ENCODE peak calls at places on chromosomes 4 and X, in seven cellular contexts. E is anterior cingulate cortex; V is occipital lobe; I is left colon; R is CD8-positive, alpha-beta T cell; O is AG08396; P is iris pigment epithelial cell. L is an unnamed sample.

GRCh38 chrX:617891-618290 is 12.7 kb upstream of the SHOX start:
- DNase-seq in E (no peak), V (no peak), I (no peak), R (peak; percentile 17), O (no peak), P (no peak), L (no peak)

GRCh38 chr4:158827475-158828085 is 58.8 kb downstream of the FNIP2 start:
- DNase-seq in E (no peak), V (no peak), I (no peak), R (no peak), O (no peak), P (no peak), L (no peak)

GRCh38 chrX:46838482-46838857 is 1.6 kb downstream of the RP2 start:
- DNase-seq in E (no peak), V (no peak), I (no peak), R (no peak), O (no peak), P (peak; percentile 22), L (no peak)

GRCh38 chrX:98506907-98507306 is 1623.2 kb downstream of the RPA4 start:
- DNase-seq in E (no peak), V (no peak), I (no peak), R (no peak), O (no peak), P (no peak), L (no peak)

GRCh38 chr4:169397762-169398161 is 127.0 kb upstream of the SH3RF1 start:
- DNase-seq in E (no peak), V (no peak), I (no peak), R (no peak), O (no peak), P (peak; percentile 65), L (peak; percentile 66)

GRCh38 chrX:31117195-31117594 is 45.4 kb upstream of the FTHL17 start:
- DNase-seq in E (no peak), V (no peak), I (no peak), R (no peak), O (no peak), P (no peak), L (no peak)

GRCh38 chr4:74426101-74426500 is 18.8 kb upstream of the AREG start:
- DNase-seq in E (no peak), V (no peak), I (no peak), R (no peak), O (no peak), P (peak; percentile 96), L (peak; percentile 89)

GRCh38 chr4:107034982-107035710 is 967 bp downstream of the DKK2 start:
- DNase-seq in E (no peak), V (peak; percentile 43), I (peak; percentile 21), R (no peak), O (peak; percentile 31), P (peak; percentile 72), L (peak; percentile 43)

GRCh38 chr4:65241257-65241997 is 428.9 kb downstream of the EPHA5 start:
- DNase-seq in E (no peak), V (no peak), I (no peak), R (no peak), O (no peak), P (no peak), L (no peak)

GRCh38 chrX:149846789-149847188 is 34.2 kb upstream of the MAGEA8 start:
- DNase-seq in E (no peak), V (no peak), I (no peak), R (no peak), O (no peak), P (no peak), L (no peak)

GRCh38 chr4:88659061-88659889 is 38.4 kb downstream of the NAP1L5 start:
- DNase-seq in E (no peak), V (no peak), I (peak; percentile 32), R (no peak), O (peak; percentile 57), P (peak; percentile 83), L (peak; percentile 64)

GRCh38 chrX:122475306-122475705 is 708.8 kb upstream of the GRIA3 start:
- DNase-seq in E (no peak), V (no peak), I (no peak), R (no peak), O (no peak), P (no peak), L (no peak)

GRCh38 chr4:8167291-8167690 is 8.7 kb upstream of the ABLIM2 start:
- DNase-seq in E (no peak), V (no peak), I (no peak), R (no peak), O (no peak), P (no peak), L (no peak)

GRCh38 chrX:118254611-118255010 is 91.3 kb upstream of the WDR44 start:
- DNase-seq in E (no peak), V (peak; percentile 5), I (no peak), R (no peak), O (peak; percentile 25), P (peak; percentile 50), L (peak; percentile 29)

GRCh38 chrX:152635941-152636340 is 1.8 kb upstream of the GABRQ start:
- DNase-seq in E (no peak), V (peak; percentile 3), I (no peak), R (no peak), O (peak; percentile 65), P (peak; percentile 70), L (peak; percentile 46)

GRCh38 chr4:123342498-123342897 is 54.1 kb upstream of the SPRY1 start:
- DNase-seq in E (no peak), V (no peak), I (no peak), R (no peak), O (no peak), P (no peak), L (no peak)

GRCh38 chrX:8579602-8580001 is 115.0 kb downstream of the VCX3B start:
- DNase-seq in E (no peak), V (no peak), I (no peak), R (no peak), O (no peak), P (no peak), L (no peak)

GRCh38 chrX:133444952-133445831 is 29.9 kb upstream of the GPC4 start:
- DNase-seq in E (no peak), V (no peak), I (no peak), R (no peak), O (no peak), P (no peak), L (no peak)

GRCh38 chrX:119467842-119468185 is 430 bp upstream of the SLC25A5 start:
- DNase-seq in E (no peak), V (no peak), I (no peak), R (no peak), O (no peak), P (no peak), L (no peak)

GRCh38 chrX:97563531-97564133 is 679.9 kb downstream of the RPA4 start:
- DNase-seq in E (peak; percentile 0), V (peak; percentile 0), I (peak; percentile 47), R (peak; percentile 64), O (peak; percentile 58), P (peak; percentile 80), L (peak; percentile 52)

GRCh38 chr4:151957163-151957562 is 196.4 kb upstream of the GATB start:
- DNase-seq in E (no peak), V (no peak), I (no peak), R (no peak), O (no peak), P (no peak), L (no peak)

GRCh38 chr4:181939199-181939945 is 303.8 kb upstream of the TENM3 start:
- DNase-seq in E (no peak), V (no peak), I (no peak), R (no peak), O (no peak), P (no peak), L (no peak)

GRCh38 chr4:140569307-140569638 is 512 bp upstream of the UCP1 start:
- DNase-seq in E (no peak), V (no peak), I (no peak), R (no peak), O (no peak), P (no peak), L (no peak)

GRCh38 chr4:102219143-102219542 is 126.1 kb downstream of the SLC39A8 start:
- DNase-seq in E (no peak), V (no peak), I (no peak), R (no peak), O (no peak), P (no peak), L (no peak)

GRCh38 chr4:147853706-147854105 is 121.8 kb downstream of the ARHGAP10 start:
- DNase-seq in E (no peak), V (no peak), I (no peak), R (no peak), O (peak; percentile 55), P (no peak), L (peak; percentile 80)

GRCh38 chr4:54090804-54091623 is 8.9 kb upstream of the GSX2 start:
- DNase-seq in E (no peak), V (no peak), I (peak; percentile 28), R (peak; percentile 63), O (peak; percentile 66), P (peak; percentile 43), L (peak; percentile 15)

GRCh38 chr4:88759039-88759631 is 61.5 kb upstream of the NAP1L5 start:
- DNase-seq in E (no peak), V (no peak), I (no peak), R (no peak), O (no peak), P (peak; percentile 80), L (peak; percentile 79)

GRCh38 chr4:164204434-164204833 is 549.5 kb upstream of the SMIM31 start:
- DNase-seq in E (no peak), V (no peak), I (no peak), R (no peak), O (no peak), P (peak; percentile 86), L (no peak)

GRCh38 chrX:132045456-132045855 is 22.4 kb downstream of the STK26 start:
- DNase-seq in E (no peak), V (no peak), I (no peak), R (no peak), O (no peak), P (no peak), L (no peak)

L was measured in fibroblast of gingiva.